ENCODE peak calls at places on chromosomes 4 and X, in seven cellular contexts. C is activated CD8-positive, alpha-beta T cell treated with anti-CD3 and anti-CD28 coated beads for 36 hours; K is RWPE1; O is thoracic aorta; J is gastrocnemius medialis; Q is lung; N is CD4-positive, alpha-beta T cell. F is an unnamed sample.

GRCh38 chr4:82906469-82906868 is 5.9 kb downstream of the THAP9 start:
- DNase-seq in N (no peak), C (no peak), J (no peak), Q (no peak), K (no peak), O (no peak), F (no peak)

GRCh38 chr4:11397819-11398610 is 30.7 kb downstream of the HS3ST1 start:
- DNase-seq in N (no peak), C (no peak), Q (no peak), O (no peak), K (no peak), J (peak), F (no peak)

GRCh38 chrX:124033821-124034220 is 72.3 kb downstream of the STAG2 start:
- DNase-seq in J (no peak), K (no peak), O (no peak), N (no peak), C (peak), Q (no peak), F (peak)

GRCh38 chrX:76428243-76429130 is 977 bp downstream of the MAGEE1 start:
- DNase-seq in K (no peak), O (no peak), C (peak), N (peak), J (peak), Q (no peak), F (no peak)

GRCh38 chr4:110622841-110623709 is at the start of gene PITX2:
- DNase-seq in K (peak), O (no peak), J (peak), N (no peak), Q (peak), C (peak), F (peak)

GRCh38 chr4:126611900-126612299 is 1020.9 kb upstream of the INTU start:
- DNase-seq in Q (no peak), J (no peak), N (no peak), O (no peak), K (peak), C (no peak), F (peak)

GRCh38 chrX:43559643-43560042 is 96.5 kb upstream of the MAOA start:
- DNase-seq in O (no peak), K (peak), Q (peak), J (peak), N (peak), C (peak), F (peak)

GRCh38 chr4:74793757-74794340 is 474 bp downstream of the BTC start:
- DNase-seq in Q (peak), C (peak), N (no peak), K (peak), O (peak), J (peak), F (no peak)

GRCh38 chrX:50697691-50698090 is 116.3 kb downstream of the SHROOM4 start:
- DNase-seq in J (no peak), K (peak), O (no peak), C (no peak), N (no peak), Q (no peak), F (peak)

GRCh38 chr4:4868506-4869379 is 9.3 kb downstream of the MSX1 start:
- DNase-seq in Q (no peak), N (no peak), O (no peak), C (no peak), K (no peak), J (no peak), F (no peak)

GRCh38 chrX:120308558-120308957 is 2.7 kb downstream of the TMEM255A start:
- DNase-seq in N (no peak), Q (no peak), J (no peak), K (no peak), C (no peak), O (no peak), F (no peak)
- TF ChIP-seq CTCF in N (no peak), Q (no peak), J (no peak), K (no peak), C (peak), O (no peak), F (no peak)

GRCh38 chr4:173535932-173536331 is 5.9 kb upstream of the HAND2 start:
- DNase-seq in C (no peak), O (no peak), J (no peak), K (no peak), Q (no peak), N (no peak), F (no peak)

GRCh38 chr4:173538148-173538902 is 8.3 kb upstream of the HAND2 start:
- DNase-seq in O (no peak), Q (no peak), J (no peak), C (no peak), K (no peak), N (no peak), F (peak)

GRCh38 chr4:173537628-173538147 is 7.7 kb upstream of the HAND2 start:
- DNase-seq in C (no peak), J (no peak), K (no peak), O (no peak), N (no peak), Q (no peak), F (no peak)

GRCh38 chr4:173535165-173535737 is 5.2 kb upstream of the HAND2 start:
- DNase-seq in C (no peak), Q (no peak), K (no peak), N (no peak), J (no peak), O (no peak), F (no peak)

GRCh38 chr4:173536808-173537429 is 6.9 kb upstream of the HAND2 start:
- DNase-seq in Q (no peak), K (no peak), N (no peak), O (no peak), C (no peak), J (no peak), F (no peak)
- TF ChIP-seq CTCF in Q (no peak), K (peak), N (no peak), O (no peak), C (no peak), J (no peak), F (no peak)

DNA sequence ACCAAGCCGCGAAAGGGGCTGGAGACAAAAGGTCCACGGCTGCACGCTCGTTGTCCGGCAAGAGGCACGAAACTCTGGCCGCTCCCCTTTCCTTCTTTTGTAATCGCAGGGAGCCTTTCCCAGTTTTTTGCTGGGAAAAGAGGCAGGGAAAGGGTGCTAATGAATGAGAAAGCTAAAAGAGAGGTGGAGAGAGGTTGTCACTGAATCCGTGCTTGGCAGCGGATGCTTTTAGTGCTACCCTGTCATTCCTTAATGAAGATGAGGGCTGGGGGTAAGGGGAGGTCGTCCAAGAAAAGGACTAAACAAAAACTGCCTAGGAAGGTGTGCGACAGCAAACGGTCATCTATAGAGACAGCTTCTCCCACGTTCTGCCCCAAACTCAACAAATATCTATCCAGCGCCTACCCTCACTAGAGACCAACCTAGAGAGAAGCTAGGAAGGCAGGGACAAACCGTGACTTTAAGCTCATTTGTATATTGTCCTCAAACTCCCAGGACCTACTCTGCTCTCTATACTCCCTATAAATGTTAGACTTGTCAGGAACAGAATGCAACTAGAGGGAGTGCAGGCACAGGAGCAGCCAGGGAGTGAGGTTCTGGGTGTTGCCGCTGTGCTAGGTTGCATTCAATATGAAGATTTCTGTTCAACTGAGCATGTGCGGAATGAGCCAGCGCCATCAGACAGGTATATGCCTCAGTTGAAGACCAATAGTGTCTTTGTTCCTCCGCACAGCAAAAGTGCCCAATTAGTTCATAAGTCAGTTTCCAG is 755 bp upstream of the CASK start:
- DNase-seq in Q (no peak), N (no peak), O (no peak), J (no peak), C (peak), K (no peak), F (peak)
- TF ChIP-seq CTCF in Q (no peak), N (no peak), O (no peak), J (no peak), C (no peak), K (no peak), F (no peak)

GRCh38 chr4:95093936-95094929 is 336.5 kb downstream of the BMPR1B start:
- DNase-seq in N (no peak), O (no peak), K (no peak), Q (no peak), J (no peak), C (no peak), F (no peak)

GRCh38 chr4:95091272-95091671 is 333.5 kb downstream of the BMPR1B start:
- DNase-seq in N (no peak), O (no peak), Q (no peak), K (no peak), J (peak), C (no peak), F (peak)

GRCh38 chr4:95093460-95093859 is 335.7 kb downstream of the BMPR1B start:
- DNase-seq in C (no peak), J (no peak), Q (no peak), O (no peak), N (no peak), K (no peak), F (no peak)

GRCh38 chr4:95092762-95093161 is 335.0 kb downstream of the BMPR1B start:
- DNase-seq in J (no peak), K (no peak), C (no peak), Q (no peak), O (no peak), N (no peak), F (no peak)

DNA sequence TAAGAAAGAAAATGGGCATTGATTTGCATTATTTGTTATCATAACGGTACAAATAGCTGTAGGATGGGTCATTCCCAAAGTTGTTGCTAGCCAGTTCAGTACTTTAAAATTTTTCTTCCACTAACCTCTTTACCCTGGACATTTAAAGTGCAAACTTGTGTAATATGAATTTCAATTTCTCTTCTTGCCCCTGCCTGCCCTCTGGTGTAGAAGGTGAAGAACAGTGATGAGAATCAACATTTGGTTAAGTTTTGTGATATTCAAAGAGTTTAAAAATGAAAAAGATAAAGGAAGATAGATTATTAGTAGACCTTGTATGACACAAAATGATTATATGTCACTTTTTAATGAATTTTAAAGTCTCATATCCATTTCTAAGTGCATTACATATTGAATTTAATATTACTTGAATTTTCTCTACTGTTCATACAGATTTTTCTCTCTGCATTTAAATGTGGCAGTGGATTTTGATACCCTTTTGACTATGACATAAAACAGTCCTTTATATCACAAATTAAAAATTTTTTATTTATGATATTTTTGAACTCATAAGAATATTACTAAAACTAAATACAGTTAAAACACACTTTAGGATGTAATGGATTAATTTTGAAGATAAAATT is 337.7 kb downstream of the BMPR1B start:
- DNase-seq in O (no peak), K (peak), C (no peak), Q (no peak), J (no peak), N (no peak), F (peak)
- TF ChIP-seq CTCF in O (peak), K (peak), C (peak), Q (no peak), J (peak), N (peak), F (peak)

GRCh38 chrX:115892056-115892708 is 278.4 kb upstream of the AGTR2 start:
- DNase-seq in C (no peak), Q (peak), O (no peak), N (no peak), K (no peak), J (no peak), F (no peak)

GRCh38 chrX:115894087-115894486 is 276.5 kb upstream of the AGTR2 start:
- DNase-seq in Q (peak), J (no peak), N (no peak), K (no peak), C (no peak), O (no peak), F (no peak)

GRCh38 chrX:115895678-115896329 is 274.7 kb upstream of the AGTR2 start:
- DNase-seq in K (no peak), Q (no peak), C (no peak), O (no peak), J (no peak), N (no peak), F (no peak)

GRCh38 chrX:115896362-115896761 is 274.2 kb upstream of the AGTR2 start:
- DNase-seq in Q (peak), O (no peak), N (no peak), K (no peak), C (no peak), J (no peak), F (no peak)

GRCh38 chrX:115892787-115893671 is 277.5 kb upstream of the AGTR2 start:
- DNase-seq in O (no peak), K (no peak), J (no peak), N (no peak), Q (peak), C (no peak), F (no peak)
- TF ChIP-seq CTCF in O (no peak), K (no peak), J (no peak), N (no peak), Q (peak), C (no peak), F (no peak)

DNA sequence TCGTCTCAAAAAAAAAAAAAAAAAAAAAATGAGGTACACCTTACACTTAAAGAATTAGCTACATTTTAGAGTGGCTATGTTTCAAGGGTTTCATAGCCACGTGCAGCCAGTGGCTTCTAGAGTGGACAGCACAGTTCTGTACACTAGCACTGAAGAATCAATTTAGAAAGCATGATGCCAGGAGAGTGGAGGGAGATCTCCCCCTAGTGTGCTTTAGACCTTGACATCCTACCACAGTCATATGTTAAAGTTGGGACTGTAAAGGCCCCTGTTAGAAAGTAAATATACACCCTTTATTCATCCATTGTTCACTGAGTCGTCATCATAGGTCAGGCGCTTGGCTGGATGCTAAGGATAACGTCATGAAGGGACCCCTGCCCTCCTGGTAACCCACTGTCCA is 179.4 kb downstream of the QDPR start:
- DNase-seq in Q (no peak), N (no peak), O (no peak), C (no peak), K (no peak), J (no peak), F (no peak)
- TF ChIP-seq CTCF in Q (no peak), N (no peak), O (no peak), C (no peak), K (no peak), J (no peak), F (no peak)

GRCh38 chr4:24456431-24456830 is 127.9 kb downstream of the DHX15 start:
- DNase-seq in K (no peak), Q (no peak), C (no peak), O (no peak), J (no peak), N (no peak), F (no peak)
- TF ChIP-seq CTCF in K (no peak), Q (no peak), C (no peak), O (no peak), J (no peak), N (no peak), F (no peak)